ENCODE peak calls at places on chromosomes 2 and 18, in four cellular contexts. A is HepG2, T is WTC11, Z is HCT116. P is an unnamed sample.

GRCh38 chr18:4544131-4544530 is 89.0 kb upstream of the DLGAP1 start:
- DNase-seq in Z (no peak), A (no peak), T (no peak), P (no peak)

GRCh38 chr2:16525265-16525887 is 140.3 kb downstream of the CYRIA start:
- DNase-seq in T (peak), A (peak), Z (peak), P (peak)

GRCh38 chr18:31795747-31796146 is 35.1 kb upstream of the SLC25A52 start:
- DNase-seq in A (no peak), Z (no peak), T (no peak), P (no peak)

GRCh38 chr2:203574824-203575223 is 39.7 kb upstream of the RAPH1 start:
- DNase-seq in T (no peak), Z (no peak), A (no peak), P (no peak)

GRCh38 chr18:70419526-70419925 is 130.7 kb downstream of the SOCS6 start:
- DNase-seq in T (no peak), Z (no peak), A (no peak), P (no peak)

GRCh38 chr2:16225545-16225944 is 285.2 kb downstream of the MYCN start:
- DNase-seq in Z (no peak), A (no peak), T (no peak), P (no peak)

GRCh38 chr2:236239276-236240065 is 24.7 kb downstream of the ASB18 start:
- DNase-seq in Z (no peak), A (no peak), T (no peak), P (no peak)

GRCh38 chr2:55311444-55311870 is 42.4 kb upstream of the MTIF2 start:
- DNase-seq in Z (no peak), A (no peak), T (no peak), P (no peak)

GRCh38 chr2:241753493-241753892 is 19.1 kb downstream of the D2HGDH start:
- DNase-seq in A (no peak), Z (no peak), T (no peak), P (no peak)

GRCh38 chr18:58690259-58690658 is 19.0 kb downstream of the MALT1 start:
- DNase-seq in Z (no peak), A (no peak), T (no peak), P (no peak)

GRCh38 chr2:221461911-221462310 is 110.2 kb downstream of the EPHA4 start:
- DNase-seq in A (no peak), Z (no peak), T (no peak), P (no peak)

GRCh38 chr2:120227111-120227991 is 4.2 kb upstream of the TMEM185B start:
- DNase-seq in A (peak), Z (no peak), T (no peak), P (peak)

GRCh38 chr2:144041612-144042011 is 478.3 kb downstream of the ZEB2 start:
- DNase-seq in T (no peak), A (no peak), Z (no peak), P (no peak)

GRCh38 chr18:27239669-27240068 is 54.6 kb upstream of the CHST9 start:
- DNase-seq in Z (no peak), A (no peak), T (no peak), P (no peak)

GRCh38 chr2:148978736-148979135 is 59.8 kb upstream of the LYPD6B start:
- DNase-seq in T (no peak), A (no peak), Z (no peak), P (no peak)

GRCh38 chr2:219509780-219510511 is 4.3 kb upstream of the ASIC4 start:
- DNase-seq in A (peak), T (peak), Z (no peak), P (peak)

GRCh38 chr2:116810071-116810470 is 1004.4 kb upstream of the DDX18 start:
- DNase-seq in Z (no peak), T (no peak), A (no peak), P (no peak)

GRCh38 chr2:57443985-57444501 is 602.6 kb upstream of the VRK2 start:
- DNase-seq in A (no peak), T (no peak), Z (peak), P (no peak)

GRCh38 chr2:7986431-7986830 is 695.4 kb upstream of the ID2 start:
- DNase-seq in Z (no peak), A (no peak), T (no peak), P (no peak)

GRCh38 chr2:174683392-174683759 is 80.9 kb downstream of the CHRNA1 start:
- DNase-seq in Z (no peak), A (no peak), T (no peak), P (no peak)

GRCh38 chr18:58202406-58202730 is 158.3 kb downstream of the NEDD4L start:
- DNase-seq in Z (no peak), A (no peak), T (no peak), P (no peak)

GRCh38 chr2:113198790-113199612 is 25.2 kb downstream of the PSD4 start:
- DNase-seq in T (peak), A (peak), Z (peak), P (peak)
- TF ChIP-seq ATF3 in T (no peak), A (peak), Z (no peak), P (no peak)

GRCh38 chr2:235006986-235007385 is 55.2 kb downstream of the SH3BP4 start:
- DNase-seq in Z (no peak), T (no peak), A (no peak), P (no peak)

GRCh38 chr2:235004289-235004903 is 52.6 kb downstream of the SH3BP4 start:
- DNase-seq in T (no peak), A (peak), Z (no peak), P (no peak)

GRCh38 chr2:235006461-235006860 is 54.6 kb downstream of the SH3BP4 start:
- DNase-seq in A (no peak), T (no peak), Z (no peak), P (no peak)

GRCh38 chr2:235005023-235005422 is 53.2 kb downstream of the SH3BP4 start:
- DNase-seq in A (peak), Z (no peak), T (no peak), P (no peak)

DNA sequence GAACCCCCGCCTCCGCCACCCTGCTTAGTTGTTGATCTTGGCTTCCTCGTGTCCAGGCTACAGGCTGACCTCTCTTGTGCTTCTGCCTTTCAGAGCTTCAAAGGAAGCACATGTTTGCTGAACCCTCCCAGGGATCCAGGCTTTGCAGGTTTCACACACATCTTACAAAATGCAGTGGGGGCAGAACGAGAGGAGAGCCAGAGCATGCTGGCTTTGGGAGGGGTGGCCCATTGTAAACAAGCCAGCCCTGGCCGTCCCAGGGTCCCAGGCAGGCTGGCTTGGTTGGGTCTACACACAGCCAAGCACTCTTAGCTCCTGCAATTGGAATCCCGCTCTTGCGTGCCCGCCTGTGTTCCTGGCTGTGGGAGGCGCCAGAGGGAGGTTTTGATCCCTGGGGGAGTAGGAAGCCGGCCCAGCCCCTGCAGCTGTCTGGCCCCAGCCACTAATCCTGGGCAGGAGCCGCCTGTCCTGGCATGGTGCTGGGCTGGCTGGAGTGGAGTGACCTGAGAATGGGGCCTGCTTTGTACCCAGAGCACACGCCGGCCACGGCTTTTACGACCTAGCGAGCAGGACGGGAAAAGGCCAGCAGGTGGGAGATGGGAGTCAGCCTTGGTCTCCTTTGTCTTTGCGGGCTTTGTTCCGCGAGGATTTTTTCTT is 53.9 kb downstream of the SH3BP4 start:
- DNase-seq in T (peak), Z (no peak), A (peak), P (no peak)
- TF ChIP-seq ATF3 in T (no peak), Z (no peak), A (peak), P (no peak)

GRCh38 chr2:11158916-11159573 is 3.8 kb downstream of the SLC66A3 start:
- DNase-seq in T (no peak), Z (no peak), A (no peak), P (no peak)
- TF ChIP-seq ATF3 in T (no peak), Z (no peak), A (no peak), P (no peak)

DNA sequence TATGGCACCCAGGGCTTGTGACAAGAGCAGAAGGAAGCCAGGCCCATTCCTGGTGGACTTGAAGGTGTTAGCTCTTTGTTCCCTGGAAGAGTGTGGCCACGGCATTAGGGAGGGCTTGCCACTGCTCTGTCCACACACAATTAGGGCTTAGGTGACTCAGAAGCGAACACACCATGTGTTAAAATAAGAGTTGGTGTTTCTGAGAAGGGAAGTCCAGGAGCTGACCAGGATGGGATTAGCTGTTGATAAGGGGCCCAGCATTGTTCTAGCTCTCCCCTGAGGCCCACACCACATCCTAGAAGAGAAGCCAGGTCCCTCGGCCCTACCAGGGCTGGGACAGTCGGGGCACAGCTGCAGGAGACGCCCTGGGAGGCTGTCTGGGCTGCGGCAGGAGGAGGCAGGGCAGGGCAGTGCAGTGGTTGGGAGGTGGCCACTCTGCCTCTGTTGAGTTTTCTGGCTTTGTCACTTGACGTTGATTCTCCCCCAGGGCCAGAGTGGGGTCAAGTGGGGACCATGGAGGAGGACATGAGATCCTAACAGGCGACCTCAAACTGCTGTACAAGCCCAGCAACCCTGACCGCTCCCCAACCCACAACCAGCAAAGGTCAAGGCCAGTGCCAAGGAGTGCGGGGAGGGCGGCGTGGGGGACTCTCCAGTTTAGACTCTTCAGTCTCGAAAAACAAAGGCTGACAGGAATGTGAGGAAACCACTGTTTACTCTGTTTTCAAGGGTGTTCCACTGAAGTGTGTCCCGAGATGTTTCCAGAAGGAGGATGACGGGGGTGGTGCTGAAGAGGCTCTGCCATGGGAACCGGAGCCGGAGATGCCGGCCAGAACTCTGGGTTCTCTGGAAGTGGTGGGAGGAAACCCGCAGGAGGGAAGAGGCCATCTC is 16.8 kb downstream of the GNLY start:
- DNase-seq in A (no peak), T (no peak), Z (no peak), P (no peak)
- TF ChIP-seq ATF3 in A (no peak), T (no peak), Z (no peak), P (no peak)

GRCh38 chr18:42048150-42048549 is 93.1 kb downstream of the PIK3C3 start:
- DNase-seq in A (peak), T (no peak), Z (no peak), P (no peak)
- TF ChIP-seq ATF3 in A (no peak), T (no peak), Z (no peak), P (no peak)

GRCh38 chr2:234929002-234929401 is 22.8 kb upstream of the SH3BP4 start:
- DNase-seq in Z (no peak), A (no peak), T (no peak), P (no peak)

GRCh38 chr2:234931369-234931768 is 20.4 kb upstream of the SH3BP4 start:
- DNase-seq in Z (no peak), T (no peak), A (no peak), P (no peak)

GRCh38 chr2:234935311-234935710 is 16.5 kb upstream of the SH3BP4 start:
- DNase-seq in A (no peak), T (no peak), Z (no peak), P (no peak)

GRCh38 chr2:234930397-234930796 is 21.4 kb upstream of the SH3BP4 start:
- DNase-seq in A (no peak), T (no peak), Z (no peak), P (no peak)

DNA sequence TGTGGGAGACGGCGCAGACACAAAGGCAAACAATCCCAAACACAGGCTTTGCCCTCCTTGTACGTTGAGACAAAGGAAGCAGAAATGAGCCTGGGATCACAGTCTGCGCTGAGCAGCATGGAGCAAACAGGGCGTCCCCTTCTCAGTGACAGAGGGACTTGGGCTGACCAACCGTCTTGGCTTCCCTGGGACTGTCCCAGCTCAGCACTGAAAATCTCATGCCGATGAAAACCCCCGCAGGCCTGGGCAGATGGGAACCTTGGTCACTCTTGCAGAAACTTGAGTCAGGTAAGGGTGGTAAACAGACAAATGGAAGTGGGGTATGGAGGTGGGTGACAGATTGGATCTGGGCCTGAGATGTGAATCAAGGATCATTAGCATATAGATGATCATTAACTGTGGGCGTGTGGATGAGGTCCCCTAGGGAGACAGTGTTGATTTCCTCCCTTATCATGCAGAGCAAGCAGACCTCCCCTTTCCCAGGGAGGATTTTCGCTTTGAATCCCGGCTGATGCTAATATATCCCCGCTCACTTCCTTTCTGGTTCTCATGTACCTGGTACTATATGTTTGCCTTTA is 19.1 kb upstream of the SH3BP4 start:
- DNase-seq in T (peak), A (no peak), Z (no peak), P (no peak)
- TF ChIP-seq ATF3 in T (no peak), A (no peak), Z (no peak), P (no peak)

GRCh38 chr2:127185093-127185492 is 35.0 kb downstream of the CYP27C1 start:
- DNase-seq in A (no peak), T (no peak), Z (no peak), P (no peak)
- TF ChIP-seq ATF3 in A (no peak), T (no peak), Z (no peak), P (no peak)